ENCODE peak calls at places on chromosome 2, in five cellular contexts. X is CD4-positive, alpha-beta T cell; R is IMR-90; T is neural progenitor cell; E is kidney. Q is an unnamed sample.

GRCh38 chr2:68537872-68538271 is 70.5 kb downstream of the APLF start:
- DNase-seq in E (no peak), T (no peak), R (peak), X (no peak), Q (no peak)

GRCh38 chr2:167761465-167762136 is 485.8 kb downstream of the STK39 start:
- DNase-seq in X (no peak), T (no peak), E (no peak), R (no peak), Q (no peak)

GRCh38 chr2:139469985-139470384 is 689.8 kb upstream of the NXPH2 start:
- DNase-seq in T (no peak), X (no peak), R (no peak), E (no peak), Q (no peak)

GRCh38 chr2:57934659-57935058 is 111.9 kb upstream of the VRK2 start:
- DNase-seq in R (no peak), T (no peak), E (no peak), X (no peak), Q (no peak)

GRCh38 chr2:135909976-135910375 is 33.7 kb upstream of the MCM6 start:
- DNase-seq in R (peak), T (no peak), X (no peak), E (no peak), Q (no peak)

GRCh38 chr2:148670773-148671172 is 26.2 kb downstream of the EPC2 start:
- DNase-seq in X (no peak), E (no peak), R (peak), T (no peak), Q (no peak)

GRCh38 chr2:160324917-160325316 is 124.8 kb upstream of the ITGB6 start:
- DNase-seq in X (no peak), E (no peak), R (no peak), T (no peak), Q (no peak)

GRCh38 chr2:162257416-162257815 is 14.2 kb upstream of the FAP start:
- DNase-seq in X (no peak), T (no peak), E (no peak), R (peak), Q (no peak)

GRCh38 chr2:196176142-196176738 is 4.9 kb upstream of the STK17B start:
- DNase-seq in E (no peak), X (peak), R (no peak), T (no peak), Q (peak)

GRCh38 chr2:143068094-143068890 is 60.9 kb upstream of the ARHGAP15 start:
- DNase-seq in R (no peak), T (no peak), X (no peak), E (no peak), Q (no peak)

GRCh38 chr2:85468704-85469349 is 50.3 kb downstream of the SH2D6 start:
- DNase-seq in R (peak), X (no peak), E (no peak), T (peak), Q (no peak)

GRCh38 chr2:43225093-43225787 is 1.2 kb downstream of the ZFP36L2 start:
- DNase-seq in X (peak), T (peak), E (peak), R (peak), Q (peak)

GRCh38 chr2:210577263-210578071 is 21.1 kb downstream of the CPS1 start:
- DNase-seq in T (peak), E (no peak), X (no peak), R (peak), Q (peak)

GRCh38 chr2:189633392-189633811 is 27.9 kb upstream of the ASNSD1 start:
- DNase-seq in X (no peak), T (no peak), E (peak), R (no peak), Q (peak)

DNA sequence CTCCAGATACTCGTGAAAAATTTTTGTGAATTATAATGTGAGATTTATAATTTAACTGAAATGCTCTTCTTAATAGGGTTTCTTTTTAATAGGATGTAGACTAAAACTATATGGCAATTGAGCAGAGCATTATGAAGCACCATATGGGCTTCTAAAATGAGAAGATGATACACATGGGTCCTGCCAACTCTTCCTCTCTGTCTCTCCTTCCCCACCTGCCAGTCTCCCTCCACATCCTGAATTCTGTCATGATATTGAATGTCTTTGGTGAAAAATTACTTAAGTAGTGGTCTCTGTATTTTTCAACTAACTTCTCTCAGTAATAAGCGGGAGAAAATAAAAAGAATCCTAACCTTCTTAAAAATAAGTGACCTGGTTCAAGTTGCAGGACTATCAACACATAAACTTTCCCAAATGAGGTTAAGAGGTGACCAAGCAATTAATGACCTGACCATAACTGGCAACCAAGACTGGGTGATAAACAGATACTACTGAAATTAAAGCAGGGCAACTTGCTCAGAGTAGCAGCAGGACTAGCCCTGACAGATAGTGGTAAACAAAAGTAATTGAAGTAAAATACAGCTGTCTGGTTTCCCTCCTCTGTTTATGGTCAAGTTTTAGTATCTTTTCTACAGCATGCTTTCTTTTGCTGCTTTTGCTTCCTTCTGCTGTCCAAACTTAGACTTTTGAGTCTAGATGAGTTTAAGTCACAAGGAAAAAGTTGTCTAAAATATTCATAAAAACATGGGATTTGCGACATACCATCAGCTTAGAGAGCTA is 117.1 kb upstream of the PDE1A start:
- DNase-seq in E (no peak), T (no peak), R (no peak), X (no peak), Q (no peak)
- H3K27ac ChIP-seq in E (no peak), T (no peak), R (no peak), X (no peak), Q (no peak)

GRCh38 chr2:234071664-234072063 is 21.2 kb downstream of the SPP2 start:
- DNase-seq in T (no peak), E (no peak), X (no peak), R (no peak), Q (no peak)
- H3K27ac ChIP-seq in T (no peak), E (no peak), X (no peak), R (no peak), Q (no peak)

GRCh38 chr2:170917957-170918356 is 11.1 kb upstream of the GORASP2 start:
- DNase-seq in T (peak), R (no peak), X (no peak), E (no peak), Q (no peak)
- H3K27ac ChIP-seq in T (peak), R (no peak), X (no peak), E (no peak), Q (no peak)

GRCh38 chr2:172448544-172449267 is 21.3 kb downstream of the ITGA6 start:
- DNase-seq in T (no peak), X (no peak), E (no peak), R (no peak), Q (no peak)

GRCh38 chr2:172446524-172447063 is 19.2 kb downstream of the ITGA6 start:
- DNase-seq in X (no peak), R (no peak), E (no peak), T (no peak), Q (no peak)

GRCh38 chr2:172445851-172446250 is 18.5 kb downstream of the ITGA6 start:
- DNase-seq in E (no peak), T (no peak), R (peak), X (no peak), Q (no peak)

GRCh38 chr2:172449916-172450550 is 22.6 kb downstream of the ITGA6 start:
- DNase-seq in X (no peak), E (no peak), T (no peak), R (peak), Q (no peak)

GRCh38 chr2:172447811-172448493 is 20.6 kb downstream of the ITGA6 start:
- DNase-seq in E (no peak), T (no peak), X (no peak), R (no peak), Q (no peak)
- H3K27ac ChIP-seq in E (no peak), T (no peak), X (no peak), R (no peak), Q (no peak)